ENCODE peak calls at places on chromosomes 7 and 10, in ten cellular contexts. One of them, this sample, is unnamed.
A peak's percentile ranks its signal among the peaks of the same experiment; 100 is the strongest.

GRCh38 chr7:90777075-90777864 is 181.1 kb downstream of the CDK14 start:
- DNase-seq in brain microvascular endothelial cell: no peak
- DNase-seq in mammary epithelial cell: no peak
- DNase-seq in CD8-positive, alpha-beta T cell: no peak
- DNase-seq in neural progenitor cell: no peak
- DNase-seq in breast epithelium: no peak
- DNase-seq in left lung: no peak
- DNase-seq in fibroblast of lung: no peak
- DNase-seq in Panc1: no peak
- DNase-seq in bronchial epithelial cell: no peak
- DNase-seq in this sample: no peak

GRCh38 chr10:117477241-117477947 is 65.2 kb upstream of the EMX2 start:
- DNase-seq in bronchial epithelial cell: no peak
- DNase-seq in Panc1: no peak
- DNase-seq in mammary epithelial cell: no peak
- DNase-seq in neural progenitor cell: no peak
- DNase-seq in CD8-positive, alpha-beta T cell: no peak
- DNase-seq in left lung: no peak
- DNase-seq in fibroblast of lung: no peak
- DNase-seq in breast epithelium: no peak
- DNase-seq in brain microvascular endothelial cell: no peak
- DNase-seq in this sample: no peak

GRCh38 chr7:139396323-139396951 is 36.7 kb downstream of the LUC7L2 start:
- DNase-seq in brain microvascular endothelial cell: peak; percentile 2
- DNase-seq in mammary epithelial cell: peak; percentile 15
- DNase-seq in fibroblast of lung: no peak
- DNase-seq in bronchial epithelial cell: no peak
- DNase-seq in left lung: no peak
- DNase-seq in Panc1: no peak
- DNase-seq in breast epithelium: no peak
- DNase-seq in CD8-positive, alpha-beta T cell: no peak
- DNase-seq in neural progenitor cell: no peak
- DNase-seq in this sample: peak; percentile 2

GRCh38 chr10:67115972-67116371 is 190.1 kb downstream of the LRRTM3 start:
- DNase-seq in left lung: no peak
- DNase-seq in Panc1: no peak
- DNase-seq in bronchial epithelial cell: peak; percentile 55
- DNase-seq in mammary epithelial cell: peak; percentile 4
- DNase-seq in brain microvascular endothelial cell: peak; percentile 57
- DNase-seq in breast epithelium: no peak
- DNase-seq in neural progenitor cell: no peak
- DNase-seq in fibroblast of lung: peak; percentile 4
- DNase-seq in CD8-positive, alpha-beta T cell: no peak
- DNase-seq in this sample: peak; percentile 34

GRCh38 chr10:132258423-132258822 is 49.3 kb downstream of the STK32C start:
- DNase-seq in brain microvascular endothelial cell: no peak
- DNase-seq in bronchial epithelial cell: no peak
- DNase-seq in fibroblast of lung: no peak
- DNase-seq in CD8-positive, alpha-beta T cell: no peak
- DNase-seq in breast epithelium: no peak
- DNase-seq in Panc1: no peak
- DNase-seq in mammary epithelial cell: no peak
- DNase-seq in neural progenitor cell: no peak
- DNase-seq in left lung: no peak
- DNase-seq in this sample: no peak

GRCh38 chr7:55477781-55478374 is 94.4 kb downstream of the VOPP1 start:
- DNase-seq in CD8-positive, alpha-beta T cell: no peak
- DNase-seq in brain microvascular endothelial cell: peak; percentile 78
- DNase-seq in neural progenitor cell: no peak
- DNase-seq in breast epithelium: no peak
- DNase-seq in bronchial epithelial cell: no peak
- DNase-seq in mammary epithelial cell: peak; percentile 76
- DNase-seq in Panc1: no peak
- DNase-seq in fibroblast of lung: peak; percentile 70
- DNase-seq in left lung: peak; percentile 12
- DNase-seq in this sample: peak; percentile 96

GRCh38 chr10:97713828-97714400 is 384 bp downstream of the MARVELD1 start:
- DNase-seq in CD8-positive, alpha-beta T cell: peak; percentile 46
- DNase-seq in bronchial epithelial cell: peak; percentile 74
- DNase-seq in Panc1: peak; percentile 48
- DNase-seq in brain microvascular endothelial cell: peak; percentile 53
- DNase-seq in fibroblast of lung: peak; percentile 79
- DNase-seq in breast epithelium: peak; percentile 66
- DNase-seq in neural progenitor cell: peak; percentile 92
- DNase-seq in left lung: peak; percentile 77
- DNase-seq in mammary epithelial cell: peak; percentile 81
- DNase-seq in this sample: peak; percentile 61

GRCh38 chr7:44163591-44163990 is 22.5 kb upstream of the MYL7 start:
- DNase-seq in breast epithelium: peak; percentile 5
- DNase-seq in neural progenitor cell: peak; percentile 42
- DNase-seq in mammary epithelial cell: peak; percentile 89
- DNase-seq in Panc1: no peak
- DNase-seq in brain microvascular endothelial cell: peak; percentile 71
- DNase-seq in CD8-positive, alpha-beta T cell: no peak
- DNase-seq in fibroblast of lung: peak; percentile 72
- DNase-seq in bronchial epithelial cell: peak; percentile 76
- DNase-seq in left lung: no peak
- DNase-seq in this sample: peak; percentile 95

GRCh38 chr7:116528008-116528789 is 3.4 kb downstream of the CAV1 start:
- DNase-seq in Panc1: no peak
- DNase-seq in fibroblast of lung: peak; percentile 96
- DNase-seq in neural progenitor cell: no peak
- DNase-seq in left lung: peak; percentile 57
- DNase-seq in breast epithelium: no peak
- DNase-seq in mammary epithelial cell: peak; percentile 79
- DNase-seq in brain microvascular endothelial cell: peak; percentile 95
- DNase-seq in CD8-positive, alpha-beta T cell: no peak
- DNase-seq in bronchial epithelial cell: peak; percentile 90
- DNase-seq in this sample: peak; percentile 96

GRCh38 chr10:60390224-60390626 is 550 bp upstream of the ANK3 start:
- DNase-seq in mammary epithelial cell: no peak
- DNase-seq in CD8-positive, alpha-beta T cell: no peak
- DNase-seq in left lung: no peak
- DNase-seq in neural progenitor cell: no peak
- DNase-seq in breast epithelium: no peak
- DNase-seq in fibroblast of lung: peak; percentile 21
- DNase-seq in bronchial epithelial cell: no peak
- DNase-seq in brain microvascular endothelial cell: peak; percentile 37
- DNase-seq in Panc1: no peak
- DNase-seq in this sample: peak; percentile 47

GRCh38 chr10:31963598-31963980 is 35.0 kb upstream of the ARHGAP12 start:
- DNase-seq in neural progenitor cell: no peak
- DNase-seq in Panc1: no peak
- DNase-seq in left lung: no peak
- DNase-seq in CD8-positive, alpha-beta T cell: no peak
- DNase-seq in bronchial epithelial cell: no peak
- DNase-seq in fibroblast of lung: no peak
- DNase-seq in breast epithelium: no peak
- DNase-seq in brain microvascular endothelial cell: no peak
- DNase-seq in mammary epithelial cell: peak; percentile 27
- DNase-seq in this sample: no peak

GRCh38 chr10:75512534-75512933 is 81.1 kb downstream of the LRMDA start:
- DNase-seq in bronchial epithelial cell: peak; percentile 16
- DNase-seq in brain microvascular endothelial cell: no peak
- DNase-seq in mammary epithelial cell: peak; percentile 16
- DNase-seq in Panc1: no peak
- DNase-seq in left lung: peak; percentile 46
- DNase-seq in fibroblast of lung: peak; percentile 78
- DNase-seq in breast epithelium: peak; percentile 59
- DNase-seq in neural progenitor cell: no peak
- DNase-seq in CD8-positive, alpha-beta T cell: no peak
- DNase-seq in this sample: peak; percentile 51

GRCh38 chr7:116534790-116535189 is 10.0 kb downstream of the CAV1 start:
- DNase-seq in Panc1: no peak
- DNase-seq in neural progenitor cell: no peak
- DNase-seq in left lung: no peak
- DNase-seq in fibroblast of lung: peak; percentile 68
- DNase-seq in brain microvascular endothelial cell: no peak
- DNase-seq in bronchial epithelial cell: no peak
- DNase-seq in CD8-positive, alpha-beta T cell: no peak
- DNase-seq in mammary epithelial cell: no peak
- DNase-seq in breast epithelium: no peak
- DNase-seq in this sample: no peak

GRCh38 chr7:2717293-2717904 is 29.4 kb downstream of the AMZ1 start:
- DNase-seq in breast epithelium: no peak
- DNase-seq in left lung: no peak
- DNase-seq in bronchial epithelial cell: peak; percentile 13
- DNase-seq in neural progenitor cell: no peak
- DNase-seq in CD8-positive, alpha-beta T cell: peak; percentile 28
- DNase-seq in Panc1: no peak
- DNase-seq in brain microvascular endothelial cell: peak; percentile 57
- DNase-seq in fibroblast of lung: peak; percentile 77
- DNase-seq in mammary epithelial cell: no peak
- DNase-seq in this sample: no peak

DNA sequence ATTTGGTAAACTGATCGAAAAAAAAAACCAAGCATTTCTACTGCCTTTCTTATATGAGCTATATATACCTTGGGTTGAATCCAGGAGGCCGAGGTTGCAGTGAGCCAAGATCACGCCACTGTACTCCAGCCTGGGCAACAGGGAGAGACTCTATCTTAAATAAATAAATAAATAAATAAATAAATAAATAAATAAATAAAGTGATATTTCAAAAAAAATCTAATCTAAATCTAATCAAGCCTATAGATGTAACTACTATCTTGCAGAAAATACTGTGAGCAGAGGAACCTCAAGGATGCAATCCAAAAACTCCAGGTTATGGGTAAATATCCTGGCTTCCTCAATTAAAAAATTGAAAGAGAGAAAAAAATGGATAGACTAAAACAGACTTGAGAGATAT is 71.2 kb upstream of the SLF2 start:
- DNase-seq in neural progenitor cell: no peak
- DNase-seq in brain microvascular endothelial cell: no peak
- DNase-seq in CD8-positive, alpha-beta T cell: no peak
- DNase-seq in fibroblast of lung: no peak
- DNase-seq in breast epithelium: no peak
- DNase-seq in left lung: no peak
- DNase-seq in bronchial epithelial cell: no peak
- DNase-seq in mammary epithelial cell: no peak
- DNase-seq in Panc1: no peak
- DNase-seq in this sample: no peak
- H3K27me3 ChIP-seq in neural progenitor cell: peaks cover 100% of the 10 kb centered on the region
- H3K27me3 ChIP-seq in brain microvascular endothelial cell: peaks cover 4% of the 10 kb centered on the region
- H3K27me3 ChIP-seq in CD8-positive, alpha-beta T cell: no peaks in the 10 kb centered on the region
- H3K27me3 ChIP-seq in fibroblast of lung: peaks cover 3% of the 10 kb centered on the region
- H3K27me3 ChIP-seq in breast epithelium: peaks cover 37% of the 10 kb centered on the region
- H3K27me3 ChIP-seq in left lung: peaks cover 10% of the 10 kb centered on the region
- H3K27me3 ChIP-seq in bronchial epithelial cell: peaks cover 5% of the 10 kb centered on the region
- H3K27me3 ChIP-seq in mammary epithelial cell: no peaks in the 10 kb centered on the region
- H3K27me3 ChIP-seq in Panc1: peaks cover 17% of the 10 kb centered on the region
- H3K27me3 ChIP-seq in this sample: peaks cover 29% of the 10 kb centered on the region

DNA sequence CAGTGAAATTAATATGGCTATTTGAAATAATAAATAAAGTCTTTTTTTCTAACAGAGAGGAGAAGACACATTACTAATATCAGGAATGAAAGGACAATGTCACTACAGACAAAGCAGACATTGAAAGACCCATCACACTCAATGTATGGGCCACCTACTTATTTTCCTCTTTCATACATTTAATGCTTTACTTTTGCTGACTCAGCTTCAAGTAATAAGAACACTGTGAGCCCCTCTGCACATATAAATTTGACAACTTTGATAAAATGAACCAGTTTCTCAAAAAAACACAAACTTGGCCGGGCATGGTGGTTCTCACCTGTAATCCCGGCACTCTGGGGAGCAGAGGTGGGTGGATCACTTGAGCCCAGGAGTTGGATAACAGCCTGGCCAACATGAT is 664.2 kb upstream of the COBL start:
- DNase-seq in CD8-positive, alpha-beta T cell: no peak
- DNase-seq in left lung: no peak
- DNase-seq in fibroblast of lung: no peak
- DNase-seq in Panc1: no peak
- DNase-seq in brain microvascular endothelial cell: no peak
- DNase-seq in breast epithelium: no peak
- DNase-seq in neural progenitor cell: no peak
- DNase-seq in bronchial epithelial cell: no peak
- DNase-seq in mammary epithelial cell: no peak
- DNase-seq in this sample: no peak
- H3K27me3 ChIP-seq in CD8-positive, alpha-beta T cell: no peaks in the 10 kb centered on the region
- H3K27me3 ChIP-seq in left lung: no peaks in the 10 kb centered on the region
- H3K27me3 ChIP-seq in fibroblast of lung: no peaks in the 10 kb centered on the region
- H3K27me3 ChIP-seq in Panc1: no peaks in the 10 kb centered on the region
- H3K27me3 ChIP-seq in brain microvascular endothelial cell: no peaks in the 10 kb centered on the region
- H3K27me3 ChIP-seq in breast epithelium: no peaks in the 10 kb centered on the region
- H3K27me3 ChIP-seq in neural progenitor cell: no peaks in the 10 kb centered on the region
- H3K27me3 ChIP-seq in bronchial epithelial cell: no peaks in the 10 kb centered on the region
- H3K27me3 ChIP-seq in mammary epithelial cell: no peaks in the 10 kb centered on the region
- H3K27me3 ChIP-seq in this sample: no peaks in the 10 kb centered on the region

GRCh38 chr7:1667566-1668485 is 2.3 kb upstream of the ELFN1 start:
- DNase-seq in bronchial epithelial cell: no peak
- DNase-seq in neural progenitor cell: peak; percentile 78
- DNase-seq in fibroblast of lung: no peak
- DNase-seq in brain microvascular endothelial cell: no peak
- DNase-seq in left lung: peak; percentile 25
- DNase-seq in mammary epithelial cell: no peak
- DNase-seq in CD8-positive, alpha-beta T cell: no peak
- DNase-seq in breast epithelium: peak; percentile 43
- DNase-seq in Panc1: no peak
- DNase-seq in this sample: no peak

GRCh38 chr7:1669486-1669951 is 558 bp upstream of the ELFN1 start:
- DNase-seq in mammary epithelial cell: no peak
- DNase-seq in neural progenitor cell: no peak
- DNase-seq in fibroblast of lung: no peak
- DNase-seq in brain microvascular endothelial cell: no peak
- DNase-seq in bronchial epithelial cell: no peak
- DNase-seq in Panc1: no peak
- DNase-seq in breast epithelium: peak; percentile 38
- DNase-seq in left lung: no peak
- DNase-seq in CD8-positive, alpha-beta T cell: no peak
- DNase-seq in this sample: no peak

GRCh38 chr7:1668932-1669485 is 1.1 kb upstream of the ELFN1 start:
- DNase-seq in CD8-positive, alpha-beta T cell: no peak
- DNase-seq in bronchial epithelial cell: peak; percentile 19
- DNase-seq in brain microvascular endothelial cell: no peak
- DNase-seq in breast epithelium: no peak
- DNase-seq in left lung: no peak
- DNase-seq in neural progenitor cell: peak; percentile 84
- DNase-seq in Panc1: no peak
- DNase-seq in mammary epithelial cell: no peak
- DNase-seq in fibroblast of lung: peak; percentile 8
- DNase-seq in this sample: peak; percentile 36

GRCh38 chr7:1666779-1667565 is 3.1 kb upstream of the ELFN1 start:
- DNase-seq in bronchial epithelial cell: no peak
- DNase-seq in brain microvascular endothelial cell: no peak
- DNase-seq in mammary epithelial cell: no peak
- DNase-seq in neural progenitor cell: peak; percentile 52
- DNase-seq in CD8-positive, alpha-beta T cell: no peak
- DNase-seq in left lung: peak; percentile 34
- DNase-seq in breast epithelium: peak; percentile 25
- DNase-seq in Panc1: no peak
- DNase-seq in fibroblast of lung: no peak
- DNase-seq in this sample: no peak

GRCh38 chr7:1668486-1668931 is 1.6 kb upstream of the ELFN1 start:
- DNase-seq in neural progenitor cell: peak; percentile 46
- DNase-seq in breast epithelium: peak; percentile 50
- DNase-seq in fibroblast of lung: no peak
- DNase-seq in mammary epithelial cell: no peak
- DNase-seq in left lung: peak; percentile 26
- DNase-seq in brain microvascular endothelial cell: no peak
- DNase-seq in Panc1: no peak
- DNase-seq in CD8-positive, alpha-beta T cell: no peak
- DNase-seq in bronchial epithelial cell: no peak
- DNase-seq in this sample: no peak
- H3K27me3 ChIP-seq in neural progenitor cell: peaks cover 98% of the 10 kb centered on the region
- H3K27me3 ChIP-seq in breast epithelium: peaks cover 95% of the 10 kb centered on the region
- H3K27me3 ChIP-seq in fibroblast of lung: peaks cover 22% of the 10 kb centered on the region
- H3K27me3 ChIP-seq in mammary epithelial cell: peaks cover 38% of the 10 kb centered on the region
- H3K27me3 ChIP-seq in left lung: peaks cover 70% of the 10 kb centered on the region
- H3K27me3 ChIP-seq in brain microvascular endothelial cell: peaks cover 54% of the 10 kb centered on the region
- H3K27me3 ChIP-seq in Panc1: no peaks in the 10 kb centered on the region
- H3K27me3 ChIP-seq in CD8-positive, alpha-beta T cell: peaks cover 19% of the 10 kb centered on the region
- H3K27me3 ChIP-seq in bronchial epithelial cell: peaks cover 26% of the 10 kb centered on the region
- H3K27me3 ChIP-seq in this sample: peaks cover 15% of the 10 kb centered on the region

GRCh38 chr7:97017197-97018125 is 7.2 kb downstream of the DLX5 start:
- DNase-seq in Panc1: no peak
- DNase-seq in breast epithelium: no peak
- DNase-seq in left lung: no peak
- DNase-seq in brain microvascular endothelial cell: no peak
- DNase-seq in fibroblast of lung: no peak
- DNase-seq in CD8-positive, alpha-beta T cell: no peak
- DNase-seq in mammary epithelial cell: no peak
- DNase-seq in bronchial epithelial cell: no peak
- DNase-seq in neural progenitor cell: peak; percentile 50
- DNase-seq in this sample: no peak
- H3K27me3 ChIP-seq in Panc1: peaks cover 20% of the 10 kb centered on the region
- H3K27me3 ChIP-seq in breast epithelium: peaks cover 100% of the 10 kb centered on the region
- H3K27me3 ChIP-seq in left lung: peaks cover 96% of the 10 kb centered on the region
- H3K27me3 ChIP-seq in brain microvascular endothelial cell: peaks cover 91% of the 10 kb centered on the region
- H3K27me3 ChIP-seq in fibroblast of lung: peaks cover 56% of the 10 kb centered on the region
- H3K27me3 ChIP-seq in CD8-positive, alpha-beta T cell: peaks cover 50% of the 10 kb centered on the region
- H3K27me3 ChIP-seq in mammary epithelial cell: peaks cover 77% of the 10 kb centered on the region
- H3K27me3 ChIP-seq in bronchial epithelial cell: peaks cover 81% of the 10 kb centered on the region
- H3K27me3 ChIP-seq in neural progenitor cell: peaks cover 100% of the 10 kb centered on the region
- H3K27me3 ChIP-seq in this sample: peaks cover 95% of the 10 kb centered on the region

This sample was measured in astrocyte.